ENCODE peak calls at places on chromosomes 7 and 10, in five cellular contexts. One of them, this sample, is unnamed.

GRCh38 chr7:80498481-80499349 is 13.1 kb downstream of the GNAT3 start:
- DNase-seq in lower lobe of right lung: no peak
- DNase-seq in uterus: no peak
- DNase-seq in IMR-90: peak
- DNase-seq in AG04450: no peak
- DNase-seq in this sample: no peak

GRCh38 chr10:22433875-22434274 is 88.6 kb downstream of the SPAG6 start:
- DNase-seq in lower lobe of right lung: no peak
- DNase-seq in uterus: no peak
- DNase-seq in IMR-90: peak
- DNase-seq in AG04450: peak
- DNase-seq in this sample: no peak

GRCh38 chr7:44431091-44431608 is 59.3 kb downstream of the NUDCD3 start:
- DNase-seq in lower lobe of right lung: no peak
- DNase-seq in uterus: no peak
- DNase-seq in IMR-90: peak
- DNase-seq in AG04450: no peak
- DNase-seq in this sample: no peak

GRCh38 chr7:99418260-99418659 is 9.5 kb downstream of the BUD31 start:
- DNase-seq in lower lobe of right lung: no peak
- DNase-seq in uterus: no peak
- DNase-seq in IMR-90: no peak
- DNase-seq in AG04450: no peak
- DNase-seq in this sample: no peak

GRCh38 chr7:133235212-133235883 is 17.5 kb upstream of the EXOC4 start:
- DNase-seq in lower lobe of right lung: no peak
- DNase-seq in uterus: no peak
- DNase-seq in IMR-90: peak
- DNase-seq in AG04450: no peak
- DNase-seq in this sample: no peak

GRCh38 chr7:32147909-32148308 is 77.7 kb upstream of the PDE1C start:
- DNase-seq in lower lobe of right lung: no peak
- DNase-seq in uterus: no peak
- DNase-seq in IMR-90: peak
- DNase-seq in AG04450: no peak
- DNase-seq in this sample: no peak

GRCh38 chr10:53135213-53135896 is 362.8 kb upstream of the MBL2 start:
- DNase-seq in lower lobe of right lung: no peak
- DNase-seq in uterus: no peak
- DNase-seq in IMR-90: no peak
- DNase-seq in AG04450: no peak
- DNase-seq in this sample: no peak

GRCh38 chr10:116926426-116926825 is 77.1 kb downstream of the ENO4 start:
- DNase-seq in lower lobe of right lung: no peak
- DNase-seq in uterus: no peak
- DNase-seq in IMR-90: no peak
- DNase-seq in AG04450: no peak
- DNase-seq in this sample: no peak

GRCh38 chr10:90920986-90921643 is at the start of gene ANKRD1:
- DNase-seq in lower lobe of right lung: no peak
- DNase-seq in uterus: no peak
- DNase-seq in IMR-90: peak
- DNase-seq in AG04450: peak
- DNase-seq in this sample: no peak

GRCh38 chr7:67311901-67312300 is 315.3 kb downstream of the TYW1 start:
- DNase-seq in lower lobe of right lung: no peak
- DNase-seq in uterus: no peak
- DNase-seq in IMR-90: peak
- DNase-seq in AG04450: no peak
- DNase-seq in this sample: no peak

GRCh38 chr10:110531687-110532086 is 34.0 kb downstream of the DUSP5 start:
- DNase-seq in lower lobe of right lung: no peak
- DNase-seq in uterus: no peak
- DNase-seq in IMR-90: no peak
- DNase-seq in AG04450: no peak
- DNase-seq in this sample: no peak

GRCh38 chr10:113331971-113332370 is 220.9 kb upstream of the HABP2 start:
- DNase-seq in lower lobe of right lung: no peak
- DNase-seq in uterus: no peak
- DNase-seq in IMR-90: no peak
- DNase-seq in AG04450: no peak
- DNase-seq in this sample: no peak

GRCh38 chr7:158865462-158865922 is 9.1 kb downstream of the DYNC2I1 start:
- DNase-seq in lower lobe of right lung: no peak
- DNase-seq in uterus: no peak
- DNase-seq in IMR-90: no peak
- DNase-seq in AG04450: no peak
- DNase-seq in this sample: no peak

GRCh38 chr7:132475037-132475668 is 101.1 kb downstream of the PLXNA4 start:
- DNase-seq in lower lobe of right lung: no peak
- DNase-seq in uterus: no peak
- DNase-seq in IMR-90: no peak
- DNase-seq in AG04450: no peak
- DNase-seq in this sample: no peak

GRCh38 chr10:22805304-22805703 is 90.9 kb upstream of the PIP4K2A start:
- DNase-seq in lower lobe of right lung: no peak
- DNase-seq in uterus: no peak
- DNase-seq in IMR-90: peak
- DNase-seq in AG04450: no peak
- DNase-seq in this sample: peak

GRCh38 chr10:71244638-71245419 is 32.5 kb downstream of the UNC5B start:
- DNase-seq in lower lobe of right lung: peak
- DNase-seq in uterus: peak
- DNase-seq in IMR-90: peak
- DNase-seq in AG04450: peak
- DNase-seq in this sample: no peak

GRCh38 chr7:28272461-28272877 is 91.9 kb upstream of the JAZF1 start:
- DNase-seq in lower lobe of right lung: peak
- DNase-seq in uterus: peak
- DNase-seq in IMR-90: peak
- DNase-seq in AG04450: peak
- DNase-seq in this sample: peak

GRCh38 chr10:34722404-34722803 is 92.7 kb downstream of the PARD3 start:
- DNase-seq in lower lobe of right lung: no peak
- DNase-seq in uterus: no peak
- DNase-seq in IMR-90: no peak
- DNase-seq in AG04450: no peak
- DNase-seq in this sample: no peak

GRCh38 chr7:135291809-135292253 is 58.2 kb downstream of the STRA8 start:
- DNase-seq in lower lobe of right lung: no peak
- DNase-seq in uterus: no peak
- DNase-seq in IMR-90: peak
- DNase-seq in AG04450: peak
- DNase-seq in this sample: no peak

GRCh38 chr10:127300868-127301321 is 104.5 kb upstream of the INSYN2A start:
- DNase-seq in lower lobe of right lung: no peak
- DNase-seq in uterus: no peak
- DNase-seq in IMR-90: no peak
- DNase-seq in AG04450: no peak
- DNase-seq in this sample: no peak

GRCh38 chr7:2800220-2800922 is 43.7 kb downstream of the GNA12 start:
- DNase-seq in lower lobe of right lung: no peak
- DNase-seq in uterus: no peak
- DNase-seq in IMR-90: no peak
- DNase-seq in AG04450: no peak
- DNase-seq in this sample: no peak

GRCh38 chr7:155953781-155954549 is 141.7 kb upstream of the SHH start:
- DNase-seq in lower lobe of right lung: no peak
- DNase-seq in uterus: no peak
- DNase-seq in IMR-90: no peak
- DNase-seq in AG04450: no peak
- DNase-seq in this sample: no peak

GRCh38 chr10:118698421-118698820 is 56.3 kb downstream of the CACUL1 start:
- DNase-seq in lower lobe of right lung: no peak
- DNase-seq in uterus: no peak
- DNase-seq in IMR-90: peak
- DNase-seq in AG04450: no peak
- DNase-seq in this sample: no peak

GRCh38 chr10:80197972-80198591 is 7.3 kb downstream of the ANXA11 start:
- DNase-seq in lower lobe of right lung: peak
- DNase-seq in uterus: no peak
- DNase-seq in IMR-90: no peak
- DNase-seq in AG04450: no peak
- DNase-seq in this sample: no peak

GRCh38 chr7:130491841-130492518 is at the start of gene MEST:
- DNase-seq in lower lobe of right lung: peak
- DNase-seq in uterus: no peak
- DNase-seq in IMR-90: peak
- DNase-seq in AG04450: no peak
- DNase-seq in this sample: no peak

GRCh38 chr7:22591271-22591670 is 91.3 kb upstream of the STEAP1B start:
- DNase-seq in lower lobe of right lung: no peak
- DNase-seq in uterus: no peak
- DNase-seq in IMR-90: no peak
- DNase-seq in AG04450: no peak
- DNase-seq in this sample: no peak

GRCh38 chr7:123538189-123538714 is 3.9 kb upstream of the IQUB start:
- DNase-seq in lower lobe of right lung: no peak
- DNase-seq in uterus: no peak
- DNase-seq in IMR-90: peak
- DNase-seq in AG04450: peak
- DNase-seq in this sample: no peak

GRCh38 chr10:102588875-102589274 is 55.4 kb upstream of the TRIM8 start:
- DNase-seq in lower lobe of right lung: no peak
- DNase-seq in uterus: no peak
- DNase-seq in IMR-90: no peak
- DNase-seq in AG04450: no peak
- DNase-seq in this sample: no peak
- H3K27ac ChIP-seq in lower lobe of right lung: no peak
- H3K27ac ChIP-seq in uterus: no peak
- H3K27ac ChIP-seq in IMR-90: no peak
- H3K27ac ChIP-seq in AG04450: no peak
- H3K27ac ChIP-seq in this sample: no peak

GRCh38 chr10:63236113-63236935 is 103.2 kb downstream of the NRBF2 start:
- DNase-seq in lower lobe of right lung: no peak
- DNase-seq in uterus: no peak
- DNase-seq in IMR-90: peak
- DNase-seq in AG04450: peak
- DNase-seq in this sample: no peak

GRCh38 chr10:63246361-63246760 is 113.2 kb downstream of the NRBF2 start:
- DNase-seq in lower lobe of right lung: no peak
- DNase-seq in uterus: no peak
- DNase-seq in IMR-90: peak
- DNase-seq in AG04450: no peak
- DNase-seq in this sample: no peak

GRCh38 chr10:63237396-63237795 is 104.3 kb downstream of the NRBF2 start:
- DNase-seq in lower lobe of right lung: no peak
- DNase-seq in uterus: no peak
- DNase-seq in IMR-90: no peak
- DNase-seq in AG04450: no peak
- DNase-seq in this sample: no peak

GRCh38 chr10:63240807-63241206 is 107.7 kb downstream of the NRBF2 start:
- DNase-seq in lower lobe of right lung: no peak
- DNase-seq in uterus: no peak
- DNase-seq in IMR-90: no peak
- DNase-seq in AG04450: no peak
- DNase-seq in this sample: no peak

DNA sequence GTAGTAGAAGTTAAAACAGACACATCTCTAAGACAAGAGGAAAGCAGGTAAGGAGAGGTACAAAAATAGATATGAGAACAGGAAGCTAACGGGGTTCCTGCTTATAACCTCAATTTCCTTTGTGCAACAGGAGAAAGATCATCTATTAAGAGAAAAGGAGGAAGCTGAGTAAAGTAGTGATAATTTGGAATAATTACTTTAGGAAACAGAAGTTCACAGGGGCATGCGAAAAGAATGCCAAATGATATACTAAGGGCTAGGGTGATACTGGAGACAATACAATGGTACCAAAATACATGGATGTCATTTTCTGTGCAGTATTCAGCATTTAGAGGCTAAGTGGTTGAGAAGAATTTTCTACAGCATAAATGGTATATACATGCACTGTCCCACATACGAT is 108.8 kb downstream of the NRBF2 start:
- DNase-seq in lower lobe of right lung: no peak
- DNase-seq in uterus: no peak
- DNase-seq in IMR-90: no peak
- DNase-seq in AG04450: no peak
- DNase-seq in this sample: no peak
- H3K27ac ChIP-seq in lower lobe of right lung: no peak
- H3K27ac ChIP-seq in uterus: no peak
- H3K27ac ChIP-seq in IMR-90: no peak
- H3K27ac ChIP-seq in AG04450: no peak
- H3K27ac ChIP-seq in this sample: no peak

GRCh38 chr7:664402-664775 is 62.1 kb upstream of the DNAAF5 start:
- DNase-seq in lower lobe of right lung: no peak
- DNase-seq in uterus: no peak
- DNase-seq in IMR-90: no peak
- DNase-seq in AG04450: no peak
- DNase-seq in this sample: no peak

GRCh38 chr7:668139-668871 is 58.2 kb upstream of the DNAAF5 start:
- DNase-seq in lower lobe of right lung: no peak
- DNase-seq in uterus: peak
- DNase-seq in IMR-90: peak
- DNase-seq in AG04450: peak
- DNase-seq in this sample: no peak

GRCh38 chr7:665251-665650 is 61.2 kb upstream of the DNAAF5 start:
- DNase-seq in lower lobe of right lung: no peak
- DNase-seq in uterus: peak
- DNase-seq in IMR-90: peak
- DNase-seq in AG04450: peak
- DNase-seq in this sample: no peak

GRCh38 chr7:665751-666453 is 60.6 kb upstream of the DNAAF5 start:
- DNase-seq in lower lobe of right lung: no peak
- DNase-seq in uterus: peak
- DNase-seq in IMR-90: no peak
- DNase-seq in AG04450: no peak
- DNase-seq in this sample: no peak

GRCh38 chr7:666454-667292 is 59.8 kb upstream of the DNAAF5 start:
- DNase-seq in lower lobe of right lung: no peak
- DNase-seq in uterus: no peak
- DNase-seq in IMR-90: no peak
- DNase-seq in AG04450: no peak
- DNase-seq in this sample: no peak
- H3K27ac ChIP-seq in lower lobe of right lung: peak
- H3K27ac ChIP-seq in uterus: peak
- H3K27ac ChIP-seq in IMR-90: no peak
- H3K27ac ChIP-seq in AG04450: no peak
- H3K27ac ChIP-seq in this sample: no peak

DNA sequence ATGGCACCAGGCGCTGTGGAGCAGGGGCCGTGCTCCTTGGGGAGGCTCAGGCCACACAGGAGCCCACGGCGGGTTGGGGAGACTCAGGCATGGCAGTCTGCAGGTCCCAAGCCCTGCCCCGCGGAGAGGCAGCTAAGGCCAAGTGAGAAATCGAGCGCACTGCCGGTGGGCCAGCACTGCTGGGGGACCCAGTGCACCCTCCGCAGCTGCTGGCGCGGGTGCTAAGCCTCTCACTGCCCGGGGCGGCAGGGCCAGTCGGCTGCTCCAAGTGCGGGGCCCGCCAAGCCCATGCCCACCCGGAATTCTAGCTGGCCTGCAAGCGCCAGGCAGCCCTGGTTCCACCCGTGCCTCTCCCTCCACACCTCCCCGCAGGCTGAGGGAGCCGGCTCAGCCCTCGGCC is 57.1 kb downstream of the COL28A1 start:
- DNase-seq in lower lobe of right lung: no peak
- DNase-seq in uterus: no peak
- DNase-seq in IMR-90: no peak
- DNase-seq in AG04450: no peak
- DNase-seq in this sample: no peak
- H3K27ac ChIP-seq in lower lobe of right lung: no peak
- H3K27ac ChIP-seq in uterus: no peak
- H3K27ac ChIP-seq in IMR-90: no peak
- H3K27ac ChIP-seq in AG04450: no peak
- H3K27ac ChIP-seq in this sample: no peak

This sample was measured in substantia nigra.